ENCODE peak calls at places on chromosome 11, in five cellular contexts. F is endothelial cell of umbilical vein, B is SK-N-SH, U is H1, W is HCT116. H is an unnamed sample.
A peak's percentile ranks its signal among the peaks of the same experiment; 100 is the strongest.

GRCh38 chr11:43644626-43645299 is 35.8 kb upstream of the HSD17B12 start:
- DNase-seq in F (no peak), B (no peak), U (no peak), W (no peak), H (no peak)

GRCh38 chr11:20131744-20132666 is 28.3 kb downstream of the DBX1 start:
- DNase-seq in F (peak; percentile 64), B (peak; percentile 47), U (no peak), W (no peak), H (peak; percentile 88)

GRCh38 chr11:111462329-111462728 is 49.9 kb downstream of the BTG4 start:
- DNase-seq in F (no peak), B (peak; percentile 1), U (no peak), W (no peak), H (no peak)

GRCh38 chr11:31821779-31822574 is 10.9 kb upstream of the PAX6 start:
- DNase-seq in F (no peak), B (peak; percentile 16), U (no peak), W (no peak), H (peak; percentile 36)

GRCh38 chr11:107857550-107858216 is 904 bp downstream of the SLC35F2 start:
- DNase-seq in F (peak; percentile 53), B (no peak), U (no peak), W (no peak), H (no peak)

GRCh38 chr11:30346068-30346688 is 23.3 kb downstream of the ARL14EP start:
- DNase-seq in F (peak; percentile 54), B (peak; percentile 43), U (no peak), W (peak; percentile 15), H (peak; percentile 83)

GRCh38 chr11:67996622-67997459 is 7.1 kb downstream of the UNC93B1 start:
- DNase-seq in F (peak; percentile 31), B (peak; percentile 71), U (peak; percentile 85), W (peak; percentile 89), H (peak; percentile 95)

GRCh38 chr11:92784313-92784712 is 185.1 kb upstream of the MTNR1B start:
- DNase-seq in F (no peak), B (no peak), U (no peak), W (no peak), H (no peak)

GRCh38 chr11:106691807-106692365 is 326.4 kb downstream of the GUCY1A2 start:
- DNase-seq in F (no peak), B (no peak), U (no peak), W (no peak), H (no peak)

GRCh38 chr11:64229090-64229958 is 1.0 kb upstream of the DNAJC4 start:
- DNase-seq in F (no peak), B (no peak), U (no peak), W (no peak), H (no peak)

GRCh38 chr11:17777086-17777725 is 42.6 kb downstream of the KCNC1 start:
- DNase-seq in F (no peak), B (no peak), U (no peak), W (no peak), H (no peak)

GRCh38 chr11:114111369-114112042 is 52.0 kb downstream of the ZBTB16 start:
- DNase-seq in F (peak; percentile 75), B (no peak), U (no peak), W (no peak), H (no peak)

GRCh38 chr11:61747389-61748285 is 4.8 kb upstream of the MYRF start:
- DNase-seq in F (peak; percentile 52), B (peak; percentile 95), U (peak; percentile 41), W (peak; percentile 48), H (peak; percentile 87)

GRCh38 chr11:108289699-108290098 is 66.8 kb downstream of the ATM start:
- DNase-seq in F (no peak), B (no peak), U (no peak), W (no peak), H (no peak)

GRCh38 chr11:110174645-110175310 is 81.6 kb downstream of the ZC3H12C start:
- DNase-seq in F (no peak), B (no peak), U (no peak), W (no peak), H (no peak)

GRCh38 chr11:74330065-74330858 is 18.8 kb upstream of the P4HA3 start:
- DNase-seq in F (peak; percentile 87), B (no peak), U (no peak), W (no peak), H (no peak)

GRCh38 chr11:10670099-10670498 is 23.5 kb downstream of the IRAG1 start:
- DNase-seq in F (no peak), B (no peak), U (no peak), W (no peak), H (no peak)

GRCh38 chr11:37699644-37700043 is 1101.6 kb upstream of the RAG2 start:
- DNase-seq in F (no peak), B (no peak), U (no peak), W (no peak), H (no peak)

GRCh38 chr11:77501748-77502147 is 27.9 kb upstream of the PAK1 start:
- DNase-seq in F (no peak), B (no peak), U (no peak), W (no peak), H (no peak)

GRCh38 chr11:46363455-46363920 is 16.2 kb downstream of the DGKZ start:
- DNase-seq in F (peak; percentile 55), B (peak; percentile 77), U (no peak), W (peak; percentile 52), H (no peak)

GRCh38 chr11:111796696-111797095 is 30.5 kb upstream of the PPP2R1B start:
- DNase-seq in F (no peak), B (no peak), U (no peak), W (no peak), H (no peak)

GRCh38 chr11:75152651-75153553 is 2.0 kb downstream of the SLCO2B1 start:
- DNase-seq in F (no peak), B (no peak), U (no peak), W (no peak), H (no peak)

GRCh38 chr11:86087281-86087680 is 18.4 kb upstream of the PICALM start:
- DNase-seq in F (no peak), B (no peak), U (no peak), W (no peak), H (no peak)

GRCh38 chr11:86089659-86090058 is 20.8 kb upstream of the PICALM start:
- DNase-seq in F (no peak), B (peak; percentile 63), U (no peak), W (no peak), H (no peak)

GRCh38 chr11:86091086-86091485 is 22.2 kb upstream of the PICALM start:
- DNase-seq in F (no peak), B (no peak), U (no peak), W (no peak), H (no peak)

DNA sequence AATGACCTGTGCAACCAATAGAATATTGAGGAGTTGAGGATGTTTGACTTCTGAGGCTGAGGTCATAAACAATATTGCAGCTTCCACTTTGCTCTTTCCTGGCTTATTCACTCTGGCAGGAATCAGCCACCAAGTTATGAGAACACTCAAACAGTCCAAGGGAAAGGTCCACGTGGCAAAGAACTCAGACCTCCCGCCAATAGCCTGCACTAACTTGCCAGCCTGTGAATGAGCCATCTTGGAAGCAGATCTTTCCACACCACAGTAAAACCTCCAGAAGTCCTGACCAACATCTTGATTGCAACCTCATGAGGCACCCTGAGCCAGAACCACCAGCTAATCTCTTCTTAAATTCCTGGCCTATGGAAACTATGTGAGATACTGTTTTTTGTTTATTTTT is 22.7 kb upstream of the PICALM start:
- DNase-seq in F (no peak), B (no peak), U (no peak), W (no peak), H (no peak)
- H2AFZ ChIP-seq in F (no peak overlapping the region), B (no peak overlapping the region), U (peak overlapping the region; percentile 21), W (no peak overlapping the region), H (no peak overlapping the region)

DNA sequence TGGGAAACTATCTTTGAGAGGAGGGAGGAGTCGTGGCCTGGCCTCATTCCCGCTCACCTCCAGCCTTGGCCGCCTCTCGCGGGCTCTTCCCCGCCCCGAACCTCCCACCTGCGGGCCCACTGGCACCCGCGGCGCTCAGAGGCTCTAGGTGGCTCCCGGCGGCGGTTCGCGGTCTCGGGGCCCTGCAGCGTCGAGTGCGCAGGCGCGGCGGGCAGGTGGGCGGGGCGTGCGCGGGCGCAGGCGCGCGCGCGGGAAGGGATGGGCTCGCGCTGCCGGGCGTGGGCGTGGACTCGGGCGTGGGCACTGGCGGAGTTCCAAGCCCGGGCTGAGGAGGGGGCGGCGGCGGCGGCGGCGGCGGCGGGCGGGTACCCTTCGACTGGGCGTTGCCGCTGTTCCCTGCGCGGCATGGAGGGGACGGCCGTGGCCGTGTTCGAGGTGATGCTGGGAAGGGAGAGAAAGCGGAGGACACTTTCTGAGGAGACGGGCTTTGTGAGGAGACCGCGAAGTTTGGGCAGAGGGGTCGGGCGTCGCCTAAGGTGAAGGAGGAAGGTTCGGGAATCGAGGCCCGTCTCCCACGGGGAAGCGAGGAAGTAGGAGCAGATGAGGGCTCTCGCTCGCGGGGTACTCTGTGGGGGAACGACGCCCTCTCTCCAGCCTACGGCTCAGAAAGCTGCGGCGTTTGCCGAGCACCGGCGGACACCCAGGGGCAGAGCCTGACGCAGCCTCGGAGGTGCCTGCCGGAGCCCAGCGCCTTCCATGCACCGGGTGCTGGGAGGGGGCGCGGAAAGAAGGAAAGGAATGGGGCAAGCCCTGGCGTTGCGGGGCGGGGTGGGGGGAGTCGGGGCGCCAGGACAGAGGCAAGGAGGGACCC is 15.7 kb upstream of the SPTBN2 start:
- DNase-seq in F (peak; percentile 84), B (peak; percentile 99), U (no peak), W (peak; percentile 49), H (peak; percentile 78)
- TF ChIP-seq POLR2AphosphoS5 in F (peak; percentile 89), B (peak; percentile 83), U (no peak), W (peak; percentile 92), H (peak; percentile 82)

DNA sequence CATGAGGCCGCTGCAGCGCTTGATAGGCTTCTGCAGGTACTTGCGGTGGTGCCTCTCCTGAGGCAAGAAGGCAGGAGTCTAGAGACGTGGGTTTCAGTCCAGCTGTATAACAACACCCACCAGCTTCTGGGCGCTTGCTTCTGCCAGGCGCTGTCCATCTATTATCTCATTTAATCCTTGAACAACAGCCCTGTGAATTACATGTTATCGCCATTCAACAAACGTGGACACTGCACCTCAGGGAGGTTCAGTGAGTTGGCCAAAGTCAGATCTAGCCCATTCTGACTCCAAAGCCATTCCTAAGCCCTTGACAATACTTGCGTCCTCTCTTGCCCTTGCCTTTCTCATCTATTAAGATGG is 436 bp upstream of the FAM181B start:
- DNase-seq in F (no peak), B (no peak), U (no peak), W (no peak), H (no peak)
- H2AFZ ChIP-seq in F (no peak overlapping the region), B (no peak overlapping the region), U (peak overlapping the region; percentile 60), W (no peak overlapping the region), H (peak overlapping the region; percentile 98)

GRCh38 chr11:104897891-104898684 is at the start of gene CASP12:
- DNase-seq in F (peak; percentile 97), B (no peak), U (no peak), W (no peak), H (no peak)
- TF ChIP-seq POLR2AphosphoS5 in F (no peak), B (no peak), U (no peak), W (no peak), H (no peak)